ENCODE peak calls at places on chromosomes 7 and 10, in six cellular contexts. X is adrenal gland, O is C1 segment of cervical spinal cord, R is Right ventricle myocardium superior, B is neural progenitor cell, F is GM13977. M is an unnamed sample.

GRCh38 chr10:921471-922414 is 9.8 kb downstream of the LARP4B start:
- DNase-seq in X (peak), O (no peak), R (no peak), B (no peak), F (no peak), M (no peak)

GRCh38 chr10:50554381-50554994 is 69.3 kb downstream of the SGMS1 start:
- DNase-seq in X (no peak), O (no peak), R (peak), B (peak), F (no peak), M (no peak)

GRCh38 chr7:15057272-15057671 is 154.7 kb upstream of the DGKB start:
- DNase-seq in X (no peak), O (no peak), R (no peak), B (no peak), F (no peak), M (no peak)

GRCh38 chr10:96636546-96636945 is 49.7 kb upstream of the TM9SF3 start:
- DNase-seq in X (no peak), O (no peak), R (no peak), B (no peak), F (no peak), M (no peak)

GRCh38 chr10:1522237-1522636 is 215.1 kb downstream of the ADARB2 start:
- DNase-seq in X (no peak), O (no peak), R (no peak), B (peak), F (no peak), M (no peak)

GRCh38 chr7:138478499-138478908 is 18.4 kb downstream of the TRIM24 start:
- DNase-seq in X (no peak), O (no peak), R (no peak), B (no peak), F (peak), M (no peak)

GRCh38 chr10:14487511-14487909 is 156.8 kb upstream of the FRMD4A start:
- DNase-seq in X (no peak), O (no peak), R (no peak), B (no peak), F (no peak), M (no peak)

GRCh38 chr10:25974897-25975459 is 40.9 kb downstream of the MYO3A start:
- DNase-seq in X (no peak), O (no peak), R (no peak), B (no peak), F (no peak), M (no peak)

GRCh38 chr10:75632750-75633462 is 201.5 kb downstream of the LRMDA start:
- DNase-seq in X (no peak), O (no peak), R (peak), B (no peak), F (no peak), M (no peak)

GRCh38 chr10:72834183-72834825 is 59.2 kb upstream of the OIT3 start:
- DNase-seq in X (peak), O (peak), R (no peak), B (peak), F (peak), M (no peak)

GRCh38 chr7:37048674-37049073 is 324.4 kb upstream of the AOAH start:
- DNase-seq in X (no peak), O (no peak), R (no peak), B (no peak), F (no peak), M (no peak)

M was measured in tibial nerve.